ENCODE peak calls at places on chromosome 1, in six cellular contexts. A is sigmoid colon, J is transverse colon, V is tibial nerve, H is ovary, Q is GM12878. K is an unnamed sample.

GRCh38 chr1:50237081-50237480 is 128.4 kb downstream of the ELAVL4 start:
- DNase-seq in A (no peak), J (no peak), V (no peak), H (no peak), Q (no peak), K (no peak)

GRCh38 chr1:68213843-68214242 is 18.5 kb downstream of the WLS start:
- DNase-seq in A (peak; percentile 97), J (peak; percentile 75), V (peak; percentile 83), H (peak; percentile 77), Q (no peak), K (peak; percentile 89)

GRCh38 chr1:234617135-234617985 is 7.4 kb upstream of the IRF2BP2 start:
- DNase-seq in A (no peak), J (no peak), V (no peak), H (no peak), Q (no peak), K (no peak)

GRCh38 chr1:163361123-163361934 is 39.6 kb downstream of the NUF2 start:
- DNase-seq in A (no peak), J (no peak), V (no peak), H (no peak), Q (no peak), K (no peak)

GRCh38 chr1:101338714-101339430 is 102.1 kb downstream of the S1PR1 start:
- DNase-seq in A (no peak), J (no peak), V (no peak), H (no peak), Q (no peak), K (no peak)

GRCh38 chr1:21447311-21447710 is 7.4 kb downstream of the NBPF3 start:
- DNase-seq in A (no peak), J (no peak), V (no peak), H (no peak), Q (no peak), K (no peak)

GRCh38 chr1:1255627-1256026 is 9.1 kb upstream of the C1QTNF12 start:
- DNase-seq in A (no peak), J (no peak), V (no peak), H (no peak), Q (no peak), K (no peak)

GRCh38 chr1:118185083-118185899 is at the start of gene SPAG17:
- DNase-seq in A (no peak), J (peak; percentile 48), V (peak; percentile 62), H (peak; percentile 64), Q (no peak), K (peak; percentile 68)

GRCh38 chr1:87115317-87115885 is 201.0 kb downstream of the HS2ST1 start:
- DNase-seq in A (no peak), J (no peak), V (peak; percentile 71), H (no peak), Q (no peak), K (no peak)

GRCh38 chr1:166974647-166975345 is 544 bp downstream of the ILDR2 start:
- DNase-seq in A (no peak), J (no peak), V (no peak), H (no peak), Q (no peak), K (no peak)

GRCh38 chr1:6269271-6269996 is 8.5 kb upstream of the GPR153 start:
- DNase-seq in A (peak; percentile 83), J (peak; percentile 42), V (no peak), H (no peak), Q (no peak), K (no peak)

GRCh38 chr1:26705788-26706237 is 10.0 kb downstream of the ARID1A start:
- DNase-seq in A (no peak), J (no peak), V (no peak), H (no peak), Q (no peak), K (no peak)

GRCh38 chr1:46210561-46210960 is 7.4 kb downstream of the LURAP1 start:
- DNase-seq in A (no peak), J (no peak), V (no peak), H (no peak), Q (no peak), K (no peak)

GRCh38 chr1:209490013-209490412 is 93.5 kb upstream of the CAMK1G start:
- DNase-seq in A (no peak), J (no peak), V (no peak), H (no peak), Q (no peak), K (no peak)

GRCh38 chr1:46065405-46065804 is 67.0 kb downstream of the PIK3R3 start:
- DNase-seq in A (no peak), J (no peak), V (no peak), H (no peak), Q (no peak), K (no peak)

GRCh38 chr1:116769994-116770393 is 15.8 kb downstream of the CD2 start:
- DNase-seq in A (no peak), J (no peak), V (no peak), H (no peak), Q (no peak), K (no peak)

GRCh38 chr1:225962440-225962975 is 21.5 kb upstream of the LEFTY2 start:
- DNase-seq in A (peak; percentile 60), J (peak; percentile 76), V (no peak), H (no peak), Q (no peak), K (no peak)

GRCh38 chr1:212500986-212501385 is 68.3 kb downstream of the NENF start:
- DNase-seq in A (no peak), J (no peak), V (no peak), H (no peak), Q (no peak), K (no peak)

GRCh38 chr1:151401860-151402259 is 2.5 kb downstream of the PSMB4 start:
- DNase-seq in A (no peak), J (no peak), V (no peak), H (no peak), Q (no peak), K (no peak)

GRCh38 chr1:154943649-154944421 is 7.3 kb upstream of the PMVK start:
- DNase-seq in A (no peak), J (peak; percentile 56), V (peak; percentile 27), H (no peak), Q (no peak), K (no peak)

GRCh38 chr1:69568435-69569280 is 936 bp downstream of the LRRC7 start:
- DNase-seq in A (no peak), J (no peak), V (no peak), H (no peak), Q (no peak), K (no peak)

GRCh38 chr1:165129568-165130164 is 226.8 kb downstream of the LMX1A start:
- DNase-seq in A (no peak), J (peak; percentile 63), V (peak; percentile 40), H (peak; percentile 20), Q (no peak), K (no peak)

GRCh38 chr1:48649880-48650279 is 126.8 kb downstream of the BEND5 start:
- DNase-seq in A (no peak), J (no peak), V (no peak), H (no peak), Q (no peak), K (no peak)

GRCh38 chr1:18948913-18949688 is 7.4 kb downstream of the IFFO2 start:
- DNase-seq in A (peak; percentile 91), J (no peak), V (no peak), H (no peak), Q (no peak), K (no peak)

GRCh38 chr1:6614019-6614952 is 755 bp downstream of the PHF13 start:
- DNase-seq in A (peak; percentile 82), J (peak; percentile 64), V (no peak), H (peak; percentile 86), Q (no peak), K (peak; percentile 89)

DNA sequence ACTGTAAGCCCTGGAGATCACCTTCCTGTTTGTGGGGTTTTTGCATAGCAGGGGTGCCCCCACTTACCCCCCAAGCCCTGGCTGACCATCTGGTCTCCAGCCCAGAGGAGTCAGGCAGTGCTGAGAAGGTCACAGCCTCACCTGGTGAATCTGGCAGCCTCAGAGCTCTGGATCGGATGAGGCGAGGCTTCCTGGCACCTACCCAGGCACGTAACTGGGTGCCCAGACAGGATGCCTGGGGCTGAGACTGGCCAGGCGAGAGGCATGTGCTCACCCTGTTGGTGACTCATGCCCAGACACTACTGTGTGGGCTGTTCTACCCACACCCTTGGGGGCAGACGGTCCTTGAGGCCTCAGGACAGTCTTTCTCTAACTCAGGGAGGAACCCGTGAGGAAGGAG is 15.2 kb upstream of the PADI3 start:
- DNase-seq in A (no peak), J (peak; percentile 88), V (peak; percentile 7), H (no peak), Q (no peak), K (no peak)
- TF ChIP-seq EP300 in A (no peak), J (no peak), V (no peak), H (no peak), Q (no peak), K (no peak)

GRCh38 chr1:23568608-23569383 is 9.5 kb upstream of the ID3 start:
- DNase-seq in A (peak; percentile 66), J (no peak), V (no peak), H (no peak), Q (no peak), K (no peak)
- H3K4me3 ChIP-seq in A (peak overlapping the region; percentile 68), J (peak overlapping the region; percentile 55), V (peak overlapping the region; percentile 65), H (peak overlapping the region; percentile 55), Q (peak overlapping the region; percentile 62), K (peak overlapping the region; percentile 63)

GRCh38 chr1:245310605-245311531 is 156.1 kb downstream of the KIF26B start:
- DNase-seq in A (no peak), J (peak; percentile 10), V (no peak), H (no peak), Q (peak; percentile 12), K (no peak)

GRCh38 chr1:245301921-245302320 is 147.1 kb downstream of the KIF26B start:
- DNase-seq in A (no peak), J (no peak), V (no peak), H (no peak), Q (no peak), K (no peak)

GRCh38 chr1:245306020-245306419 is 151.2 kb downstream of the KIF26B start:
- DNase-seq in A (no peak), J (no peak), V (no peak), H (no peak), Q (no peak), K (no peak)

GRCh38 chr1:245304698-245305097 is 149.9 kb downstream of the KIF26B start:
- DNase-seq in A (no peak), J (no peak), V (no peak), H (no peak), Q (no peak), K (no peak)

DNA sequence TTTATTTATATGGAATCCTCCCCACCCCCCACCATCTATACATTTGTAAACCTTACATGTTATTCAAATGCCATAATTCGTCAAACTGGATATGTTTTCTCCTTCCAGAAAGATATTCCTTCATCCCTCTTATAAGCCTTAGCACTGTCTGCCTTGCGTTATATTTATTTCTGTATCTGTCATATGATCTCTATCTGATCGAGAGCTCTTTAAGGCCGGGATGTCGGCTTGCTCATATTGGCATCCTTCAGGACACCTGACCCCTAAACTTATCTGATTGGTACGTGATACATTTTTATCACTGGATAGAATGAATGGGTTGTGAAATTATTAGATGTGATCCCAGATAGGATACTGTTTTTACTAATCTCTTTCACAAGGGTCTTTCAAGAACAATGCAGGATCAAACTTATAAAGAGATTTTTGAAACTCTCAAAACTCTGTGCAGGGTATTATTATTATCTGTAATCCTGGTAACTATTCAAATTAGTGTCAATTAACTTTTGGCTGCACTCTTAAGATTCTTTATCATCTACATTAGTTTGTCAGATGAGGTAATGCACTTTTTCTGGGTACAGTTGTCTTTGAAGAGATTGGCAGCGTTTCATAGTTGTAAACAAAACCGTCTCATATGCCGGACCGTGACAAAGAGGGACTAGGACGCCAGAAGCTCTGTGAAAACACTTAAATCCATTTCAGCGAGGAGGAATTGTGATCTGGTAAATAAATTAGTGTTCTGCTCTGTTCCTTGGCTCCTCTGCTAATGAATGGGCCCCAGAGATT is 152.0 kb downstream of the KIF26B start:
- DNase-seq in A (no peak), J (no peak), V (no peak), H (no peak), Q (no peak), K (no peak)
- TF ChIP-seq POLR2A in A (no peak), J (no peak), V (no peak), H (no peak), Q (no peak), K (no peak)

GRCh38 chr1:241610056-241610815 is 29.9 kb downstream of the CHML start:
- DNase-seq in A (no peak), J (peak; percentile 35), V (no peak), H (no peak), Q (no peak), K (no peak)
- TF ChIP-seq EP300 in A (no peak), J (no peak), V (no peak), H (no peak), Q (no peak), K (no peak)

K was measured in suprapubic skin.